ENCODE peak calls at places on chromosome 16, in four cellular contexts. B, W, O and Z are unnamed samples. For H3K27me3, the result is how much of the 10 kb centered on the place peaks cover.

GRCh38 chr16:23991044-23991443 is 155.3 kb downstream of the PRKCB start:
- DNase-seq in B (no peak), W (no peak), O (no peak), Z (no peak)

GRCh38 chr16:72990003-72990521 is 57.9 kb downstream of the ZFHX3 start:
- DNase-seq in B (no peak), W (no peak), O (peak), Z (no peak)

GRCh38 chr16:88320947-88321634 is 61.7 kb upstream of the ZNF469 start:
- DNase-seq in B (no peak), W (no peak), O (no peak), Z (no peak)

GRCh38 chr16:57694556-57695377 is at the start of gene DRC7:
- DNase-seq in B (no peak), W (peak), O (peak), Z (peak)

GRCh38 chr16:17607624-17608023 is 136.9 kb upstream of the XYLT1 start:
- DNase-seq in B (no peak), W (no peak), O (no peak), Z (no peak)

GRCh38 chr16:73840710-73841109 is 455.9 kb upstream of the PSMD7 start:
- DNase-seq in B (no peak), W (no peak), O (no peak), Z (no peak)

GRCh38 chr16:88566158-88566557 is 4.0 kb upstream of the ZC3H18 start:
- DNase-seq in B (no peak), W (no peak), O (peak), Z (no peak)

GRCh38 chr16:49594706-49595534 is 221.3 kb downstream of the C16orf78 start:
- DNase-seq in B (no peak), W (no peak), O (no peak), Z (no peak)

GRCh38 chr16:51327001-51327400 is 175.9 kb upstream of the SALL1 start:
- DNase-seq in B (no peak), W (no peak), O (peak), Z (no peak)

GRCh38 chr16:56355221-56355620 is 70.1 kb downstream of the AMFR start:
- DNase-seq in B (no peak), W (no peak), O (no peak), Z (no peak)

GRCh38 chr16:87201052-87201451 is 116.1 kb downstream of the C16orf95 start:
- DNase-seq in B (no peak), W (peak), O (peak), Z (no peak)

GRCh38 chr16:22001591-22001990 is 675 bp upstream of the PDZD9 start:
- DNase-seq in B (no peak), W (no peak), O (peak), Z (no peak)

GRCh38 chr16:57377080-57377841 is 5.0 kb downstream of the CX3CL1 start:
- DNase-seq in B (no peak), W (no peak), O (peak), Z (no peak)

GRCh38 chr16:89017956-89018604 is 41.1 kb upstream of the CBFA2T3 start:
- DNase-seq in B (no peak), W (no peak), O (no peak), Z (no peak)

GRCh38 chr16:69112285-69113129 is 7.1 kb downstream of the HAS3 start:
- DNase-seq in B (no peak), W (peak), O (peak), Z (no peak)

GRCh38 chr16:592518-593306 is 2.8 kb downstream of the RAB40C start:
- DNase-seq in B (no peak), W (peak), O (peak), Z (no peak)

GRCh38 chr16:26197707-26198106 is 505.9 kb downstream of the HS3ST4 start:
- DNase-seq in B (no peak), W (no peak), O (no peak), Z (no peak)

GRCh38 chr16:70570967-70571570 is 47.5 kb downstream of the SF3B3 start:
- DNase-seq in B (no peak), W (no peak), O (no peak), Z (no peak)

GRCh38 chr16:27330542-27330941 is 16.8 kb downstream of the IL4R start:
- DNase-seq in B (no peak), W (no peak), O (peak), Z (no peak)

GRCh38 chr16:87295259-87295658 is 21.9 kb downstream of the C16orf95 start:
- DNase-seq in B (peak), W (no peak), O (no peak), Z (no peak)

GRCh38 chr16:51155199-51155607 is 4.1 kb upstream of the SALL1 start:
- DNase-seq in B (no peak), W (no peak), O (peak), Z (no peak)

GRCh38 chr16:69417537-69418199 is 6.8 kb upstream of the CYB5B start:
- DNase-seq in B (no peak), W (no peak), O (peak), Z (no peak)

GRCh38 chr16:27378871-27379580 is 22.9 kb upstream of the IL21R start:
- DNase-seq in B (no peak), W (no peak), O (no peak), Z (no peak)

GRCh38 chr16:57889960-57890751 is 80.8 kb downstream of the CNGB1 start:
- DNase-seq in B (no peak), W (no peak), O (peak), Z (no peak)

GRCh38 chr16:31270795-31271194 is 11.0 kb downstream of the ITGAM start:
- DNase-seq in B (no peak), W (no peak), O (no peak), Z (no peak)

GRCh38 chr16:88703486-88704309 is 2.5 kb downstream of the RNF166 start:
- DNase-seq in B (peak), W (no peak), O (no peak), Z (peak)

DNA sequence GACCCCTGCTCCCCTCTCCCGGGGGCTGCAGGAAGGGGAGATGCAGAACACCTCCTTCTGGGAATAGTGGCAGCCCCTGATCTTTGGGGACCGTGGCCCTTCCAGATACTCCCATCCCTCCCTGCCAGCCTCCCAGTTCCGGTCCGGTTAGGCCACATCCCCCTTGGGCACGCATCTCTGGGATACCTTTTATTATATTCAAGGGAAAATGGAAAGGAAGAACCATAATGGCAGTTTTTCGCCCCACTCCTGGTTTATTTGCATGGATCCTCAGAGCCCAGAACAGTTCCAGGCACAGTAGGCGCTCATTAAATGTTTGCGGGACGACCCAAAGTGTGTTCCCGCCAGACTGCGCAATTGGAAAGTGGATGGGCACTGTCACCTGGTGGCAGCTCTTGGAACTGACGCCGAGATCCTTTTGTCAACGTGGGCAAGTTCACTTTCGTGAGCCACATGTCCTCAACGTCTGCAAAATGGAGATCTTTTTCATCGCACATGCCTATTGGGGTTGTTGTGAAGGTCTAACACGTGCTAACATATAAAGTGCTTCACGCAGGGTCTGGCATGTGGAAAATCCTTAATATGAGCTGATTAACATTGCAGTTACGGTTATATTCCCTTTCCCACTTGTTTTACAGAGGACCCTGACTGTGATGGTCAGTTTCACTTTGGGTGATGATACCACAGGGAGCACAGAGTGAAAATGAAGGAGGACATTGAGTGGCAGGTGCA is 1.6 kb upstream of the GPRC5B start:
- DNase-seq in B (peak), W (peak), O (peak), Z (peak)
- H3K4me3 ChIP-seq in B (peak), W (no peak), O (peak), Z (peak)

GRCh38 chr16:11740567-11740966 is 2.1 kb downstream of the TXNDC11 start:
- DNase-seq in B (no peak), W (no peak), O (peak), Z (no peak)

GRCh38 chr16:11742041-11742535 is 569 bp downstream of the TXNDC11 start:
- DNase-seq in B (no peak), W (peak), O (peak), Z (peak)

GRCh38 chr16:11743308-11744074 is 834 bp upstream of the TXNDC11 start:
- DNase-seq in B (peak), W (peak), O (peak), Z (peak)

GRCh38 chr16:11742536-11743307 is at the start of gene TXNDC11:
- DNase-seq in B (peak), W (peak), O (peak), Z (peak)

DNA sequence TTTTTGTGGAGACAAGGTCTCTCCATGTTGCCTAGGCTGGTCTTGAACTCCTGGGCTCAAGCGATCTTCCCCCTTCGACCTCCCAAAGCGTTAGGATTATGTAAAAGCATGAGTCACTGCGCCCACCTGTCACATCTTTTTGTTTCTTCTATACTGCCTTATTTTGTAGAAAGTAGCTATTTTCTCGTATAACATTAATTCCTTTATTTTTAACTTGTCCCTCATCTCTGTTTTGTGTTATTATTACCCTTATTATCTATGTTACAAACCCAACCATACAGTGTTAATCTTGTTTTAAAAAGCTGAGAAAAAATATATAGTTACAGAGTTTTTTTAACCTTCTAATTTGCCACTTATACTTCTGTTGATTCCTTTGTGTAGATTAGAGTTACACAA is 1.4 kb upstream of the TXNDC11 start:
- DNase-seq in B (no peak), W (no peak), O (no peak), Z (no peak)
- H3K27ac ChIP-seq in B (peak), W (peak), O (no peak), Z (peak)

GRCh38 chr16:67664871-67665270 is 1.7 kb downstream of the ENKD1 start:
- DNase-seq in B (no peak), W (peak), O (no peak), Z (no peak)
- H3K27me3 ChIP-seq in B (under half), W (under half), O (under half), Z (under half)

GRCh38 chr16:75075688-75076268 is 40.8 kb downstream of the LDHD start:
- DNase-seq in B (peak), W (no peak), O (no peak), Z (no peak)
- H3K4me3 ChIP-seq in B (peak), W (no peak), O (no peak), Z (peak)

GRCh38 chr16:66580605-66581209 is 1.4 kb downstream of the CMTM2 start:
- DNase-seq in B (no peak), W (no peak), O (peak), Z (no peak)

GRCh38 chr16:66581246-66581952 is 2.1 kb downstream of the CMTM2 start:
- DNase-seq in B (no peak), W (no peak), O (no peak), Z (no peak)

GRCh38 chr16:66576306-66576705 is 3.0 kb upstream of the CMTM2 start:
- DNase-seq in B (no peak), W (no peak), O (no peak), Z (no peak)

GRCh38 chr16:66574081-66574480 is 5.2 kb upstream of the CMTM2 start:
- DNase-seq in B (no peak), W (no peak), O (no peak), Z (no peak)

GRCh38 chr16:66578596-66579531 is at the start of gene CMTM2:
- DNase-seq in B (peak), W (no peak), O (no peak), Z (no peak)
- H3K27ac ChIP-seq in B (no peak), W (no peak), O (peak), Z (no peak)

DNA sequence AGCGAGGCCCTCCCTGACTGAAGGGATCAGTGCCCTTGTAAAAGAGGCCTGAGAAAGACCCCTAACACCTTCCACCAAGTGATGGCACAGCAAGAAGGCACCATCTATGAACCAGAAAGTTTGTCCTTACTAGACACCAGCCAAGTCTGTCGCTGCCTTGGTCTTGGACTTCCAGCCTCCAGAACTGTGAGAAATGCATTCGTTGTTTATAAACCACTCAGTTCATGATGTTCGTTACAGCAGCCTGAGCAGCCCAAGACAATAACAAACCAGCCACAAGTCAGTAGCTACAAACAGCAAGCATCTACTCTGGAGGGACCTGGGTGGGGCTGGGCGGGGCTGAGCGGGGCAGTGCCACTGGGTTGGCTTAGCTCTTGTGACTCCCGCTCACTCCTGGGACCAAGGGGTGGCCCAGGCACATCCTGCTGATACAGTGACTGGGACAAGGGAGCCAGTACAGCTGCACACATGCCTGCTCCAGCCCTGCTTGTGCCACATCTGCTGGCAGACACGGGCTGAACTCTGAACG is 234.9 kb downstream of the IRF8 start:
- DNase-seq in B (no peak), W (no peak), O (peak), Z (no peak)
- H3K27me3 ChIP-seq in B (under half), W (under half), O (under half), Z (under half)

DNA sequence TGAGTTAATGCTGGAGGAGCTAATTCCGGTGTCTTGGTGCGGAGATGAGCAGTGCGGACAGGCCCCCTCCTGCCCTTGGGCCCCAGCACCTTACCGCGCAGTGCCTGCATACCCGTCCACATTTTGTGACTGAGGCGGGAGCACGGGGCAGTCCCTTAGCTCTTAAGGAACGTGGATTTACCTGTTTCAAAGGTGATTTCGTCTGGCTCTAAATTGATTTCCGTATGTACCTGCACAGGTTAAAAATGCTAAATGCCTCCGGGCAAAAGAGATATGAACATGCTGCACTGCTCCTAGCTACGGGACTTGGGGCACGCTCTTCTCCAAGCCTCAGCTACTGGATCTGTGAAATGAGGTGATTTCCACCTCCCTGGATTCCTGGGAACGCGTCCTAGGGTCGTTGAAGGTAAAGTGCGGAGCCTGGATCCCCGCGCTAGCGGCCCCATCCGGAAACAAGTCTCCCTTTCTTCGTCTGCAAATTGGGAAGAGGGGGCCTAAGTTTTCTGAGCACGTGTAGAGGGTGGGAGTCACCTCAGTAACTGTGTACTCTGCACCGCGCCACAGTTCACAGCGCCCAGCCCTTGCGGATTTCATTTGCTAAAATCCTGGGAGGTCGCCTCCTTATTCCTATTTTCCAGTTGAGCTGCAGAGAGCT is 669 bp upstream of the CRISPLD2 start:
- DNase-seq in B (no peak), W (no peak), O (no peak), Z (no peak)
- H3K4me3 ChIP-seq in B (no peak), W (no peak), O (peak), Z (peak)

GRCh38 chr16:86087561-86088230 is 188.7 kb downstream of the IRF8 start:
- DNase-seq in B (no peak), W (no peak), O (no peak), Z (no peak)
- H3K27ac ChIP-seq in B (no peak), W (no peak), O (no peak), Z (no peak)

GRCh38 chr16:67423015-67423414 is 6.7 kb upstream of the ZDHHC1 start:
- DNase-seq in B (no peak), W (no peak), O (no peak), Z (no peak)
- H3K27me3 ChIP-seq in B (under half), W (under half), O (half or more), Z (under half)